ENCODE peak calls at places on chromosomes 11 and 22, in seven cellular contexts. Z is esophagus squamous epithelium, H is epithelial cell of esophagus, U is NB4, A is upper lobe of right lung, T is PC-3, F is lung. R is an unnamed sample.

GRCh38 chr22:44357296-44357961 is 44.7 kb upstream of the SHISAL1 start:
- DNase-seq in Z (no peak), U (peak; percentile 43), H (no peak), T (no peak), F (no peak), A (no peak), R (no peak)

GRCh38 chr22:33579448-33580093 is 340.7 kb downstream of the LARGE1 start:
- DNase-seq in F (peak; percentile 54), H (peak; percentile 15), A (no peak), Z (no peak), U (peak; percentile 60), T (peak; percentile 40), R (no peak)

GRCh38 chr22:37198290-37199102 is 10.4 kb upstream of the C1QTNF6 start:
- DNase-seq in Z (no peak), A (peak; percentile 94), T (peak; percentile 81), U (peak; percentile 88), H (peak; percentile 84), F (peak; percentile 86), R (no peak)

GRCh38 chr11:119509969-119510401 is 87.0 kb upstream of the THY1 start:
- DNase-seq in Z (no peak), H (peak; percentile 85), F (no peak), A (no peak), U (peak; percentile 89), T (peak; percentile 67), R (peak; percentile 46)

GRCh38 chr11:30789270-30789669 is 203.1 kb upstream of the MPPED2 start:
- DNase-seq in U (no peak), T (no peak), Z (no peak), A (no peak), H (peak; percentile 23), F (no peak), R (peak; percentile 67)

GRCh38 chr11:44788536-44789227 is 61.9 kb downstream of the TSPAN18 start:
- DNase-seq in T (no peak), U (no peak), H (no peak), A (no peak), Z (no peak), F (no peak), R (no peak)

GRCh38 chr11:27700351-27701261 is at the start of gene BDNF:
- DNase-seq in A (peak; percentile 65), U (no peak), Z (no peak), T (peak; percentile 53), H (peak; percentile 38), F (no peak), R (no peak)

GRCh38 chr11:32487270-32487669 is 51.9 kb upstream of the WT1 start:
- DNase-seq in Z (no peak), T (peak; percentile 30), U (peak; percentile 15), A (no peak), F (no peak), H (peak; percentile 3), R (no peak)

GRCh38 chr11:125542709-125543108 is 26.6 kb upstream of the EI24 start:
- DNase-seq in H (no peak), Z (no peak), A (no peak), U (peak; percentile 14), T (no peak), F (no peak), R (no peak)

GRCh38 chr11:35688023-35688422 is 25.4 kb downstream of the TRIM44 start:
- DNase-seq in H (peak; percentile 53), T (peak; percentile 27), U (no peak), Z (no peak), A (no peak), F (no peak), R (no peak)

DNA sequence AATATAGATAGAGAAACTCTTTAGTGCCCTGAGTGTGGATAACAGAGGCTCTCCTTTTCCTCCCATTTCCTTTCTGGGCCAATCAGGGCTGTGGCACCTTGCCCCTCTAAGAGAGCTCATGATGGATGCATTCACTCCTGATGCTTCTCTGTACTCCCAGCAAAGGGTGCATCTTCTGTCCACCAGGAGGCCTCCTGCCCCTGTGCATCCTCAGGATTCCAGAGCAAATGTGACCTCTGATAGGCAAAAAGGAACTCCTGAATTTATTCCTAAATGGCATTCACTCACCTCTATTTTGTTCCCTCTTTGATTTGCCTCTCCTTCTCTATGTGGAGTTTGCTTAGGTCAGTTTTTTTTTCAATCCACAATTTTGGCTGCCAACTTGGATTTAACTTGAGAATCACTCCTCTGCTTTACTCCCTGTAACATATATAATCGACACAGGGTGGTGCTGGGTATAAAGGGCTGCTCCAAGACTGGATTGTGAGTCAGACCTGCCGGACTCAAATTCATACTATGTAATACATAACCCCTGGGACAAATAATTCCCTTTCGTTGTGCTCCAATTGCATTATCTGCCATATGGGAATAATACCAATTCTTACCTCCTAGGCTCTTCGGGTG is 1.1 kb upstream of the MRGPRX4 start:
- DNase-seq in Z (no peak), H (peak; percentile 35), T (peak; percentile 51), U (peak; percentile 36), A (no peak), F (no peak), R (no peak)
- TF ChIP-seq CTCF in Z (no peak), H (peak; percentile 65), T (peak; percentile 74), U (peak; percentile 69), A (peak; percentile 30), F (no peak), R (peak; percentile 84)

DNA sequence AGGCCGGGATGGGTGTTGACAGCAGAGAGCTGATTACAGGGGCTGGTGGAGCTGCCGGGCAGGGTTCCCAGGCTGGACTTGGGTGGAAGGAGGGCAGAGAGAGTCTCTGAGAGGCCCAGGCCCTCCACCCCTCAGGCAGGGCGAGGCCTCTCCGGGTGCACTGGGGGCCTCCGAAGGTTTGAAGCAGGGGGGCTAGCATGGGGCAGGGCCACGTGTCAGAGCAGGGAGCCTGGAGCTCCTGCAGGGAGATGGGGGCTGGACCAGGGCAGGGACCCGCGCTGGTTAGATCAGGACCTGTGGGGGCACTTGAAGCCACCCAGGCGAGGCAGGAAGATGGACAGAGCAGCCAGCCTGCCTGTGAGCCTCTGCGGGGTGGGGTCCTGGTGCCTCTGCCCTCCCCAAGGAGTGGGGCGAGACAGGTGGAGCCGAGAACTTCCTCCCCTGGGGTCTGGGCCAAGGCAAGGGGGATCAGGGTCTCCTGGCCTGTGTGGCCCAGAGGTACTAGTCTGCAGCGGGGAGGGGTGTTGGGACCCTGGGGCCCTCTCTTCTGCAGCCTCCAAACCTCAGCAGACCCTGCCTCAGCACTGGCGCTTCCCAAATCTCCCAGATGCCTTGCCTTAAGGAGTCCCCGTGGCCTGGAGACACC is 911 bp downstream of the PANX2 start:
- DNase-seq in F (no peak), Z (no peak), T (no peak), U (no peak), A (no peak), H (no peak), R (no peak)
- H3K4me3 ChIP-seq in F (no peak overlapping the region), Z (peak overlapping the region; percentile 30), T (peak overlapping the region; percentile 68), U (no peak overlapping the region), A (peak overlapping the region; percentile 39), H (no peak overlapping the region), R (no peak overlapping the region)

GRCh38 chr11:69456712-69457111 is 24.8 kb upstream of the LINC01488 start:
- DNase-seq in U (no peak), A (no peak), H (no peak), Z (no peak), F (no peak), T (no peak), R (no peak)
- TF ChIP-seq CTCF in U (no peak), A (no peak), H (no peak), Z (no peak), F (no peak), T (no peak), R (no peak)

GRCh38 chr11:131666617-131667016 is 296.2 kb downstream of the NTM start:
- DNase-seq in H (no peak), T (no peak), U (no peak), Z (no peak), F (no peak), A (no peak), R (no peak)

GRCh38 chr11:131664811-131665210 is 294.4 kb downstream of the NTM start:
- DNase-seq in A (no peak), U (no peak), H (no peak), F (no peak), T (no peak), Z (no peak), R (no peak)

GRCh38 chr11:131666006-131666405 is 295.6 kb downstream of the NTM start:
- DNase-seq in A (no peak), H (no peak), Z (no peak), F (no peak), T (no peak), U (no peak), R (no peak)

GRCh38 chr11:131664246-131664645 is 293.8 kb downstream of the NTM start:
- DNase-seq in U (no peak), A (no peak), Z (no peak), H (no peak), F (no peak), T (no peak), R (no peak)

GRCh38 chr11:131665344-131665968 is 295.0 kb downstream of the NTM start:
- DNase-seq in H (no peak), A (no peak), Z (no peak), U (no peak), T (no peak), F (no peak), R (no peak)
- H3K4me3 ChIP-seq in H (no peak overlapping the region), A (no peak overlapping the region), Z (no peak overlapping the region), U (no peak overlapping the region), T (no peak overlapping the region), F (no peak overlapping the region), R (no peak overlapping the region)

DNA sequence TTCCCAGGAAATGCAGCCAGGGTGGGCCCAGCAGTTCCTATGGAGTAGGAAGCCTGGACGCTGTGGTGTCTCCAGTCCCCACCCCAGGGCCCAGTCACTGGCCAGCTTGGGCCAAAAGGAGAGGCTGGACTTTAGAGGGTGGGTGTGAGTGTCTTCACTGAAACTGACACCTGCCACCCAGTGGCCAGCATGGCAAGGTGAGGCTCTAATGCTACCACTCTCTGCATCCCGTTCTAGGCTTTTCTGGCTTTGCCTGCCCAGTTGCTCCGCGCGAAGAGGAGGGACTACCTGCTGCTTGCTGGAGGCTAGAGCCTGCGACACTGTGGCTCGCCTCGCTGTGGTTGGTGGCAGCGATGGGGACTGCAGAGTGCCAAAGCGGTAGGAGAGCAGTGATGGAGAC is 35.4 kb downstream of the C22orf42 start:
- DNase-seq in H (no peak), A (no peak), T (peak; percentile 24), F (no peak), Z (no peak), U (no peak), R (no peak)
- TF ChIP-seq CTCF in H (peak; percentile 20), A (no peak), T (peak; percentile 49), F (no peak), Z (no peak), U (no peak), R (peak; percentile 21)

DNA sequence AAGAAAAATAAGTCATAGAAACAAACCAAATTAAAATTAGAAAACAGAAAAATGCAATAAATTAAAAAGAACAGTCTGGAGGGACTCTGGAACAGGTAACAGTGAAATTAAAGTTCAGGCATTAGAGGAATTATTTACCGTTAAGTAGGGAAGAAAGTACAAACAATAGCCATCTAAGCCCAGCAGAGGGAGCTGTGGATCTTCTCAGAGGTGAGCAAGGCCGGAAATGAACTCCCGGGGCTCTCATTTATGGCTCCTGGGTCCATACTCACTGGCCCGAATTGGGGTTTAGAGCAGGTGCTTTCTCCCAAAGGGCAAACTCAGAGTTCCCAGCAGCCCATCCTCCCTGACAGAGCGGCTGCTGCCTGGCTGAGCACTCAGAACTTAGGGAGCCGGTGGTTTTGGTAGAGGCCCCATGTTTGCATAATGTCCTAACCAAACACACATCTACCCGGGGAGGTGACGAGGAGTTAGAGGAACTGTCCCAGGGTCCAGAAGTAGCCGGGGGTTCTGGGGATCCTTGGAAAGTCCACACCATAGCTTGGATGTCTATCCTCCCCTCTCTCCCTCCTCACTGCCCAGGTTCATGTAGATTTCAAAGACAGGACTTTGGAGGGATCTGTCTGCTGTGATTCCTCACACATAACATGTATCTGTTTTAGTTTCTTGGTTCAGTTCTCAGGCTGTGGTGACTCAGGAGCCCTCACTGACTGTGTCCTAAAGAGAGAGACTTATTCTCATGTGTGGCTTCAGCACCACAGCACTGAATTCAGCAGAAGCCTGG is 87.7 kb upstream of the VPREB1 start:
- DNase-seq in H (peak; percentile 83), A (no peak), U (peak; percentile 84), T (peak; percentile 75), Z (no peak), F (peak; percentile 65), R (peak; percentile 38)
- H3K4me3 ChIP-seq in H (no peak overlapping the region), A (no peak overlapping the region), U (no peak overlapping the region), T (peak overlapping the region; percentile 21), Z (no peak overlapping the region), F (no peak overlapping the region), R (no peak overlapping the region)